ENCODE peak calls at places on chromosomes 2 and 18, in five cellular contexts. T, F, Q, X and P are unnamed samples.

GRCh38 chr2:120104002-120104467 is 91.2 kb downstream of the EPB41L5 start:
- DNase-seq in T (peak; percentile 93), F (no peak), Q (no peak), X (no peak), P (peak; percentile 84)

GRCh38 chr2:183490930-183491329 is 366.7 kb downstream of the NUP35 start:
- DNase-seq in T (peak; percentile 6), F (no peak), Q (no peak), X (no peak), P (peak; percentile 54)

GRCh38 chr2:236065756-236066155 is 102.4 kb downstream of the GBX2 start:
- DNase-seq in T (no peak), F (no peak), Q (no peak), X (no peak), P (no peak)

GRCh38 chr18:44198296-44199284 is 482.1 kb upstream of the SETBP1 start:
- DNase-seq in T (peak; percentile 29), F (no peak), Q (no peak), X (no peak), P (no peak)

GRCh38 chr2:187158452-187158851 is 289.6 kb downstream of the CALCRL start:
- DNase-seq in T (no peak), F (no peak), Q (no peak), X (no peak), P (no peak)

GRCh38 chr18:58316943-58317342 is 272.9 kb downstream of the NEDD4L start:
- DNase-seq in T (no peak), F (no peak), Q (no peak), X (no peak), P (peak; percentile 33)

GRCh38 chr2:230738924-230739323 is 26.3 kb downstream of the CAB39 start:
- DNase-seq in T (no peak), F (no peak), Q (no peak), X (no peak), P (no peak)

GRCh38 chr18:56315363-56315762 is 323.0 kb downstream of the TXNL1 start:
- DNase-seq in T (peak; percentile 35), F (no peak), Q (no peak), X (no peak), P (peak; percentile 13)

GRCh38 chr2:105447476-105447875 is 48.6 kb upstream of the FHL2 start:
- DNase-seq in T (peak; percentile 66), F (no peak), Q (no peak), X (no peak), P (no peak)

GRCh38 chr2:9163306-9164111 is 43.1 kb upstream of the ASAP2 start:
- DNase-seq in T (peak; percentile 62), F (no peak), Q (no peak), X (no peak), P (peak; percentile 52)

GRCh38 chr18:26176134-26176533 is 42.5 kb downstream of the PSMA8 start:
- DNase-seq in T (no peak), F (no peak), Q (no peak), X (no peak), P (no peak)

GRCh38 chr18:36432880-36433279 is 135.4 kb downstream of the FHOD3 start:
- DNase-seq in T (no peak), F (no peak), Q (no peak), X (no peak), P (no peak)

GRCh38 chr2:150859162-150859561 is 371.7 kb upstream of the RND3 start:
- DNase-seq in T (peak; percentile 37), F (no peak), Q (no peak), X (no peak), P (no peak)

GRCh38 chr2:241858206-241859016 is at the start of gene PDCD1:
- DNase-seq in T (no peak), F (no peak), Q (peak; percentile 31), X (peak; percentile 54), P (no peak)

GRCh38 chr2:186895451-186895850 is 46.5 kb upstream of the ZSWIM2 start:
- DNase-seq in T (no peak), F (no peak), Q (no peak), X (no peak), P (no peak)

GRCh38 chr2:84878459-84878858 is 2.4 kb downstream of the TRABD2A start:
- DNase-seq in T (no peak), F (no peak), Q (no peak), X (no peak), P (no peak)

GRCh38 chr2:121386707-121387106 is 101.7 kb upstream of the TFCP2L1 start:
- DNase-seq in T (peak; percentile 59), F (no peak), Q (no peak), X (no peak), P (peak; percentile 77)

GRCh38 chr2:19348692-19349091 is 9.7 kb downstream of the OSR1 start:
- DNase-seq in T (no peak), F (no peak), Q (no peak), X (no peak), P (no peak)

GRCh38 chr18:45828917-45829811 is 3.7 kb downstream of the SIGLEC15 start:
- DNase-seq in T (no peak), F (peak; percentile 77), Q (peak; percentile 61), X (no peak), P (no peak)

GRCh38 chr2:179622635-179623034 is 238.8 kb downstream of the ZNF385B start:
- DNase-seq in T (no peak), F (no peak), Q (no peak), X (no peak), P (no peak)

GRCh38 chr2:101815739-101816391 is 118.4 kb downstream of the MAP4K4 start:
- DNase-seq in T (no peak), F (no peak), Q (no peak), X (no peak), P (peak; percentile 64)

GRCh38 chr2:37323176-37323575 is 1.5 kb downstream of the PRKD3 start:
- DNase-seq in T (peak; percentile 23), F (no peak), Q (no peak), X (no peak), P (peak; percentile 31)